ENCODE peak calls at places on chromosome 4, in nine cellular contexts. One of them, this sample, is unnamed.

GRCh38 chr4:158993895-158994294 is 109.0 kb upstream of the RAPGEF2 start:
- ATAC-seq in stimulated activated naive CD8-positive, alpha-beta T cell treated with anti-CD3 and anti-CD28 coated beads, Interleukin-15, Interleukin-2, amounts not matched to agents 100 U/mL and 50 U/mL, for 24 hours: no peak
- ATAC-seq in foreskin keratinocyte: no peak
- ATAC-seq in B cell: no peak
- ATAC-seq in sciatic nerve: no peak
- ATAC-seq in naive thymus-derived CD4-positive, alpha-beta T cell: peak
- ATAC-seq in T-helper 17 cell: no peak
- ATAC-seq in T-cell: no peak
- ATAC-seq in activated CD8-positive, alpha-beta T cell treated with anti-CD3 and anti-CD28 coated beads for 36 hours: no peak
- ATAC-seq in this sample: no peak

GRCh38 chr4:1012031-1012739 is 759 bp downstream of the FGFRL1 start:
- ATAC-seq in stimulated activated naive CD8-positive, alpha-beta T cell treated with anti-CD3 and anti-CD28 coated beads, Interleukin-15, Interleukin-2, amounts not matched to agents 100 U/mL and 50 U/mL, for 24 hours: no peak
- ATAC-seq in foreskin keratinocyte: no peak
- ATAC-seq in B cell: no peak
- ATAC-seq in sciatic nerve: no peak
- ATAC-seq in naive thymus-derived CD4-positive, alpha-beta T cell: no peak
- ATAC-seq in T-helper 17 cell: no peak
- ATAC-seq in T-cell: no peak
- ATAC-seq in activated CD8-positive, alpha-beta T cell treated with anti-CD3 and anti-CD28 coated beads for 36 hours: no peak
- ATAC-seq in this sample: no peak

GRCh38 chr4:137660211-137660610 is 127.9 kb upstream of the PCDH18 start:
- ATAC-seq in stimulated activated naive CD8-positive, alpha-beta T cell treated with anti-CD3 and anti-CD28 coated beads, Interleukin-15, Interleukin-2, amounts not matched to agents 100 U/mL and 50 U/mL, for 24 hours: no peak
- ATAC-seq in foreskin keratinocyte: no peak
- ATAC-seq in B cell: no peak
- ATAC-seq in sciatic nerve: peak
- ATAC-seq in naive thymus-derived CD4-positive, alpha-beta T cell: no peak
- ATAC-seq in T-helper 17 cell: no peak
- ATAC-seq in T-cell: no peak
- ATAC-seq in activated CD8-positive, alpha-beta T cell treated with anti-CD3 and anti-CD28 coated beads for 36 hours: no peak
- ATAC-seq in this sample: no peak

GRCh38 chr4:103885152-103885551 is 165.4 kb upstream of the TACR3 start:
- ATAC-seq in stimulated activated naive CD8-positive, alpha-beta T cell treated with anti-CD3 and anti-CD28 coated beads, Interleukin-15, Interleukin-2, amounts not matched to agents 100 U/mL and 50 U/mL, for 24 hours: no peak
- ATAC-seq in foreskin keratinocyte: no peak
- ATAC-seq in B cell: no peak
- ATAC-seq in sciatic nerve: no peak
- ATAC-seq in naive thymus-derived CD4-positive, alpha-beta T cell: no peak
- ATAC-seq in T-helper 17 cell: no peak
- ATAC-seq in T-cell: no peak
- ATAC-seq in activated CD8-positive, alpha-beta T cell treated with anti-CD3 and anti-CD28 coated beads for 36 hours: no peak
- ATAC-seq in this sample: no peak

GRCh38 chr4:145927055-145927454 is 11.6 kb downstream of the ZNF827 start:
- ATAC-seq in stimulated activated naive CD8-positive, alpha-beta T cell treated with anti-CD3 and anti-CD28 coated beads, Interleukin-15, Interleukin-2, amounts not matched to agents 100 U/mL and 50 U/mL, for 24 hours: no peak
- ATAC-seq in foreskin keratinocyte: no peak
- ATAC-seq in B cell: no peak
- ATAC-seq in sciatic nerve: no peak
- ATAC-seq in naive thymus-derived CD4-positive, alpha-beta T cell: no peak
- ATAC-seq in T-helper 17 cell: no peak
- ATAC-seq in T-cell: no peak
- ATAC-seq in activated CD8-positive, alpha-beta T cell treated with anti-CD3 and anti-CD28 coated beads for 36 hours: no peak
- ATAC-seq in this sample: no peak

GRCh38 chr4:112751447-112751846 is 114.5 kb downstream of the LARP7 start:
- ATAC-seq in stimulated activated naive CD8-positive, alpha-beta T cell treated with anti-CD3 and anti-CD28 coated beads, Interleukin-15, Interleukin-2, amounts not matched to agents 100 U/mL and 50 U/mL, for 24 hours: no peak
- ATAC-seq in foreskin keratinocyte: no peak
- ATAC-seq in B cell: no peak
- ATAC-seq in sciatic nerve: no peak
- ATAC-seq in naive thymus-derived CD4-positive, alpha-beta T cell: no peak
- ATAC-seq in T-helper 17 cell: no peak
- ATAC-seq in T-cell: no peak
- ATAC-seq in activated CD8-positive, alpha-beta T cell treated with anti-CD3 and anti-CD28 coated beads for 36 hours: no peak
- ATAC-seq in this sample: no peak

GRCh38 chr4:121200795-121201472 is 36.8 kb upstream of the TNIP3 start:
- ATAC-seq in stimulated activated naive CD8-positive, alpha-beta T cell treated with anti-CD3 and anti-CD28 coated beads, Interleukin-15, Interleukin-2, amounts not matched to agents 100 U/mL and 50 U/mL, for 24 hours: peak
- ATAC-seq in foreskin keratinocyte: no peak
- ATAC-seq in B cell: no peak
- ATAC-seq in sciatic nerve: no peak
- ATAC-seq in naive thymus-derived CD4-positive, alpha-beta T cell: peak
- ATAC-seq in T-helper 17 cell: no peak
- ATAC-seq in T-cell: no peak
- ATAC-seq in activated CD8-positive, alpha-beta T cell treated with anti-CD3 and anti-CD28 coated beads for 36 hours: no peak
- ATAC-seq in this sample: peak

GRCh38 chr4:105116616-105117319 is 29.9 kb upstream of the TET2 start:
- ATAC-seq in stimulated activated naive CD8-positive, alpha-beta T cell treated with anti-CD3 and anti-CD28 coated beads, Interleukin-15, Interleukin-2, amounts not matched to agents 100 U/mL and 50 U/mL, for 24 hours: no peak
- ATAC-seq in foreskin keratinocyte: no peak
- ATAC-seq in B cell: no peak
- ATAC-seq in sciatic nerve: no peak
- ATAC-seq in naive thymus-derived CD4-positive, alpha-beta T cell: no peak
- ATAC-seq in T-helper 17 cell: no peak
- ATAC-seq in T-cell: no peak
- ATAC-seq in activated CD8-positive, alpha-beta T cell treated with anti-CD3 and anti-CD28 coated beads for 36 hours: no peak
- ATAC-seq in this sample: no peak

GRCh38 chr4:86944964-86945781 is 10.4 kb downstream of the AFF1 start:
- ATAC-seq in stimulated activated naive CD8-positive, alpha-beta T cell treated with anti-CD3 and anti-CD28 coated beads, Interleukin-15, Interleukin-2, amounts not matched to agents 100 U/mL and 50 U/mL, for 24 hours: no peak
- ATAC-seq in foreskin keratinocyte: no peak
- ATAC-seq in B cell: no peak
- ATAC-seq in sciatic nerve: peak
- ATAC-seq in naive thymus-derived CD4-positive, alpha-beta T cell: no peak
- ATAC-seq in T-helper 17 cell: no peak
- ATAC-seq in T-cell: no peak
- ATAC-seq in activated CD8-positive, alpha-beta T cell treated with anti-CD3 and anti-CD28 coated beads for 36 hours: no peak
- ATAC-seq in this sample: no peak

GRCh38 chr4:141721174-141721573 is 84.8 kb downstream of the IL15 start:
- ATAC-seq in stimulated activated naive CD8-positive, alpha-beta T cell treated with anti-CD3 and anti-CD28 coated beads, Interleukin-15, Interleukin-2, amounts not matched to agents 100 U/mL and 50 U/mL, for 24 hours: no peak
- ATAC-seq in foreskin keratinocyte: no peak
- ATAC-seq in B cell: no peak
- ATAC-seq in sciatic nerve: no peak
- ATAC-seq in naive thymus-derived CD4-positive, alpha-beta T cell: no peak
- ATAC-seq in T-helper 17 cell: no peak
- ATAC-seq in T-cell: no peak
- ATAC-seq in activated CD8-positive, alpha-beta T cell treated with anti-CD3 and anti-CD28 coated beads for 36 hours: no peak
- ATAC-seq in this sample: no peak

GRCh38 chr4:83011779-83012630 is 1.4 kb upstream of the LIN54 start:
- ATAC-seq in stimulated activated naive CD8-positive, alpha-beta T cell treated with anti-CD3 and anti-CD28 coated beads, Interleukin-15, Interleukin-2, amounts not matched to agents 100 U/mL and 50 U/mL, for 24 hours: peak
- ATAC-seq in foreskin keratinocyte: peak
- ATAC-seq in B cell: no peak
- ATAC-seq in sciatic nerve: no peak
- ATAC-seq in naive thymus-derived CD4-positive, alpha-beta T cell: no peak
- ATAC-seq in T-helper 17 cell: no peak
- ATAC-seq in T-cell: no peak
- ATAC-seq in activated CD8-positive, alpha-beta T cell treated with anti-CD3 and anti-CD28 coated beads for 36 hours: no peak
- ATAC-seq in this sample: no peak

GRCh38 chr4:13633671-13634070 is 6.1 kb upstream of the BOD1L1 start:
- ATAC-seq in stimulated activated naive CD8-positive, alpha-beta T cell treated with anti-CD3 and anti-CD28 coated beads, Interleukin-15, Interleukin-2, amounts not matched to agents 100 U/mL and 50 U/mL, for 24 hours: no peak
- ATAC-seq in foreskin keratinocyte: no peak
- ATAC-seq in B cell: no peak
- ATAC-seq in sciatic nerve: no peak
- ATAC-seq in naive thymus-derived CD4-positive, alpha-beta T cell: no peak
- ATAC-seq in T-helper 17 cell: no peak
- ATAC-seq in T-cell: no peak
- ATAC-seq in activated CD8-positive, alpha-beta T cell treated with anti-CD3 and anti-CD28 coated beads for 36 hours: no peak
- ATAC-seq in this sample: no peak

GRCh38 chr4:38618510-38618909 is 45.5 kb upstream of the KLF3 start:
- ATAC-seq in stimulated activated naive CD8-positive, alpha-beta T cell treated with anti-CD3 and anti-CD28 coated beads, Interleukin-15, Interleukin-2, amounts not matched to agents 100 U/mL and 50 U/mL, for 24 hours: peak
- ATAC-seq in foreskin keratinocyte: no peak
- ATAC-seq in B cell: no peak
- ATAC-seq in sciatic nerve: no peak
- ATAC-seq in naive thymus-derived CD4-positive, alpha-beta T cell: no peak
- ATAC-seq in T-helper 17 cell: no peak
- ATAC-seq in T-cell: no peak
- ATAC-seq in activated CD8-positive, alpha-beta T cell treated with anti-CD3 and anti-CD28 coated beads for 36 hours: peak
- ATAC-seq in this sample: peak

GRCh38 chr4:43271946-43272345 is 379.4 kb downstream of the GRXCR1 start:
- ATAC-seq in stimulated activated naive CD8-positive, alpha-beta T cell treated with anti-CD3 and anti-CD28 coated beads, Interleukin-15, Interleukin-2, amounts not matched to agents 100 U/mL and 50 U/mL, for 24 hours: no peak
- ATAC-seq in foreskin keratinocyte: peak
- ATAC-seq in B cell: no peak
- ATAC-seq in sciatic nerve: no peak
- ATAC-seq in naive thymus-derived CD4-positive, alpha-beta T cell: no peak
- ATAC-seq in T-helper 17 cell: no peak
- ATAC-seq in T-cell: no peak
- ATAC-seq in activated CD8-positive, alpha-beta T cell treated with anti-CD3 and anti-CD28 coated beads for 36 hours: no peak
- ATAC-seq in this sample: no peak

This sample was measured in activated CD4-positive, CD25-positive, alpha-beta regulatory T cell treated with anti-CD3 and anti-CD28 coated beads, Interleukin-2, amount 50 U/mL, for 24 hours.